ENCODE peak calls at places on chromosomes 5 and 9, in five cellular contexts. K, D, P, S and A are unnamed samples.

GRCh38 chr5:133840168-133840567 is 128.3 kb downstream of the C5orf15 start:
- DNase-seq in K (no peak), D (no peak), P (no peak), S (no peak), A (no peak)

GRCh38 chr9:132748450-132748849 is 78.2 kb downstream of the GTF3C4 start:
- DNase-seq in K (no peak), D (no peak), P (no peak), S (no peak), A (no peak)

GRCh38 chr5:1212881-1213280 is 11.5 kb downstream of the SLC6A19 start:
- DNase-seq in K (no peak), D (no peak), P (no peak), S (no peak), A (no peak)

GRCh38 chr9:35869621-35870216 is 482 bp downstream of the OR13J1 start:
- DNase-seq in K (no peak), D (no peak), P (no peak), S (no peak), A (peak; percentile 49)

GRCh38 chr9:129884220-129885017 is 49.2 kb downstream of the USP20 start:
- DNase-seq in K (peak; percentile 89), D (peak; percentile 72), P (peak; percentile 98), S (peak; percentile 48), A (peak; percentile 87)

GRCh38 chr9:133639613-133640012 is 3.5 kb downstream of the DBH start:
- DNase-seq in K (no peak), D (no peak), P (no peak), S (no peak), A (no peak)

GRCh38 chr5:93092349-93093105 is 488.5 kb downstream of the NR2F1-AS1 start:
- DNase-seq in K (no peak), D (peak; percentile 76), P (no peak), S (peak; percentile 89), A (peak; percentile 27)

GRCh38 chr5:155943516-155944407 is 383.2 kb upstream of the SGCD start:
- DNase-seq in K (peak; percentile 44), D (peak; percentile 13), P (peak; percentile 41), S (peak; percentile 5), A (peak; percentile 41)

GRCh38 chr5:168879929-168880328 is 300.8 kb upstream of the PANK3 start:
- DNase-seq in K (no peak), D (no peak), P (no peak), S (no peak), A (no peak)